ENCODE peak calls at places on chromosomes 1 and 21, in six cellular contexts. S is psoas muscle, G is A549, C is HCT116, D is skeletal muscle cell, K is left ventricle myocardium inferior. Q is an unnamed sample.
A peak's percentile ranks its signal among the peaks of the same experiment; 100 is the strongest.

GRCh38 chr1:246778663-246779062 is 54.5 kb downstream of the SCCPDH start:
- DNase-seq in S (no peak), G (no peak), C (no peak), D (no peak), K (no peak), Q (no peak)

GRCh38 chr1:88935522-88936222 is 44.3 kb upstream of the GTF2B start:
- DNase-seq in S (no peak), G (peak; percentile 28), C (peak; percentile 16), D (no peak), K (no peak), Q (no peak)

GRCh38 chr1:209882942-209883340 is 55.1 kb upstream of the SYT14 start:
- DNase-seq in S (no peak), G (no peak), C (no peak), D (no peak), K (no peak), Q (no peak)

GRCh38 chr1:41713557-41714327 is 205.0 kb downstream of the HIVEP3 start:
- DNase-seq in S (no peak), G (peak; percentile 17), C (no peak), D (peak; percentile 78), K (no peak), Q (peak; percentile 25)

GRCh38 chr1:48916121-48917069 is 139.7 kb upstream of the BEND5 start:
- DNase-seq in S (no peak), G (peak; percentile 71), C (peak; percentile 8), D (no peak), K (no peak), Q (no peak)

GRCh38 chr1:234154320-234155251 is 218.7 kb upstream of the COA6 start:
- DNase-seq in S (no peak), G (peak; percentile 87), C (peak; percentile 70), D (peak; percentile 33), K (no peak), Q (peak; percentile 21)

GRCh38 chr1:39098569-39099250 is 72.6 kb downstream of the NDUFS5 start:
- DNase-seq in S (peak; percentile 73), G (peak; percentile 93), C (peak; percentile 95), D (peak; percentile 57), K (peak; percentile 42), Q (no peak)

GRCh38 chr1:47527653-47528272 is 89.9 kb downstream of the FOXD2 start:
- DNase-seq in S (no peak), G (no peak), C (peak; percentile 15), D (no peak), K (no peak), Q (no peak)

GRCh38 chr1:4590766-4591165 is 63.6 kb upstream of the AJAP1 start:
- DNase-seq in S (no peak), G (no peak), C (no peak), D (no peak), K (no peak), Q (no peak)

GRCh38 chr1:48572632-48573258 is 100.7 kb upstream of the SPATA6 start:
- DNase-seq in S (no peak), G (peak; percentile 42), C (peak; percentile 35), D (peak; percentile 24), K (peak; percentile 25), Q (peak; percentile 17)

GRCh38 chr1:221961532-221962292 is 219.8 kb upstream of the DUSP10 start:
- DNase-seq in S (no peak), G (peak; percentile 19), C (peak; percentile 44), D (peak; percentile 18), K (no peak), Q (peak; percentile 57)

GRCh38 chr1:113545210-113545609 is 154.9 kb downstream of the MAGI3 start:
- DNase-seq in S (no peak), G (no peak), C (no peak), D (no peak), K (no peak), Q (no peak)

GRCh38 chr1:212721388-212722247 is 22.0 kb upstream of the BATF3 start:
- DNase-seq in S (no peak), G (peak; percentile 55), C (no peak), D (peak; percentile 36), K (no peak), Q (no peak)

GRCh38 chr1:113871597-113872113 is at the start of gene PTPN22:
- DNase-seq in S (no peak), G (no peak), C (no peak), D (peak; percentile 52), K (no peak), Q (no peak)

GRCh38 chr1:246107516-246108277 is 399.4 kb downstream of the SMYD3 start:
- DNase-seq in S (no peak), G (no peak), C (no peak), D (peak; percentile 16), K (no peak), Q (no peak)

GRCh38 chr1:43786975-43787374 is 79.6 kb downstream of the ST3GAL3 start:
- DNase-seq in S (peak; percentile 62), G (no peak), C (no peak), D (no peak), K (no peak), Q (no peak)

GRCh38 chr21:25240974-25241373 is 366.3 kb downstream of the MRPL39 start:
- DNase-seq in S (no peak), G (no peak), C (no peak), D (no peak), K (no peak), Q (no peak)

GRCh38 chr1:109781807-109782206 is 18.1 kb upstream of the EPS8L3 start:
- DNase-seq in S (no peak), G (no peak), C (no peak), D (no peak), K (no peak), Q (no peak)

GRCh38 chr21:17848228-17848627 is 29.1 kb upstream of the C21orf91 start:
- DNase-seq in S (no peak), G (no peak), C (no peak), D (peak; percentile 90), K (peak; percentile 15), Q (peak; percentile 56)

GRCh38 chr1:46646844-46647243 is 21.3 kb downstream of the ATPAF1 start:
- DNase-seq in S (no peak), G (no peak), C (no peak), D (no peak), K (no peak), Q (no peak)

GRCh38 chr1:155410931-155411330 is 90.2 kb downstream of the RUSC1 start:
- DNase-seq in S (no peak), G (no peak), C (no peak), D (no peak), K (no peak), Q (no peak)
- H3K4me3 ChIP-seq in S (no peak overlapping the region), G (no peak overlapping the region), C (no peak overlapping the region), D (no peak overlapping the region), K (no peak overlapping the region), Q (no peak overlapping the region)

GRCh38 chr1:23902611-23903278 is 10.4 kb downstream of the CNR2 start:
- DNase-seq in S (peak; percentile 51), G (no peak), C (no peak), D (no peak), K (no peak), Q (no peak)
- H3K4me3 ChIP-seq in S (peak overlapping the region; percentile 58), G (no peak overlapping the region), C (no peak overlapping the region), D (peak overlapping the region; percentile 27), K (peak overlapping the region; percentile 62), Q (peak overlapping the region; percentile 37)

GRCh38 chr1:9630331-9631081 is 21.0 kb upstream of the PIK3CD start:
- DNase-seq in S (no peak), G (no peak), C (no peak), D (no peak), K (no peak), Q (no peak)

GRCh38 chr1:9629445-9630201 is 21.9 kb upstream of the PIK3CD start:
- DNase-seq in S (peak; percentile 73), G (no peak), C (no peak), D (no peak), K (peak; percentile 59), Q (no peak)

GRCh38 chr1:9633493-9633892 is 18.0 kb upstream of the PIK3CD start:
- DNase-seq in S (no peak), G (no peak), C (no peak), D (no peak), K (no peak), Q (no peak)

GRCh38 chr1:9628541-9629444 is 22.7 kb upstream of the PIK3CD start:
- DNase-seq in S (no peak), G (no peak), C (no peak), D (no peak), K (no peak), Q (no peak)

GRCh38 chr1:9631613-9632012 is 19.9 kb upstream of the PIK3CD start:
- DNase-seq in S (no peak), G (no peak), C (no peak), D (no peak), K (no peak), Q (no peak)
- H3K4me3 ChIP-seq in S (no peak overlapping the region), G (no peak overlapping the region), C (no peak overlapping the region), D (no peak overlapping the region), K (no peak overlapping the region), Q (no peak overlapping the region)

DNA sequence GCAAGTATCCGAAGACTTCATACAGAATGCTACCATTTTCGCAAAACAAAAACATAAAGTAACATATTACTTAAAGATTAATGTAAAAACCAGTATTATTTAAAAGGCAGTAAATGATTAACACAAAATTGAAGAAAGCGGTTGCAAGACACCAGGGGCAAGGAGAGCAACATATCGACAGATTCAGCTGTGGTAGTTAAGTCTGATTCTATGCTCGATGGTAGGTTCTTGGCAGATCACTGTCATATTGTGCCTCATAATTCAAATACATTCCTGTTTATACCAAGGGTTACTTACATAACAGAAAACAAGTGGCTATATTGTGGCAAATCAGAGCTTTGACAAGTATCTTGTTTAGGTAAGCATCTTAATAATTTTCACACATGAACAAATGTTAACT is 37.7 kb downstream of the NRIP1 start:
- DNase-seq in S (no peak), G (no peak), C (no peak), D (no peak), K (no peak), Q (no peak)
- H3K4me3 ChIP-seq in S (no peak overlapping the region), G (no peak overlapping the region), C (no peak overlapping the region), D (no peak overlapping the region), K (no peak overlapping the region), Q (no peak overlapping the region)

GRCh38 chr1:182601416-182601786 is 2.8 kb downstream of the RGS16 start:
- DNase-seq in S (peak; percentile 75), G (peak; percentile 82), C (peak; percentile 69), D (no peak), K (peak; percentile 45), Q (peak; percentile 37)

GRCh38 chr1:182603646-182604127 is 502 bp downstream of the RGS16 start:
- DNase-seq in S (no peak), G (no peak), C (no peak), D (no peak), K (no peak), Q (no peak)

GRCh38 chr1:182604128-182604834 is at the start of gene RGS16:
- DNase-seq in S (peak; percentile 96), G (peak; percentile 76), C (peak; percentile 84), D (no peak), K (peak; percentile 97), Q (peak; percentile 53)

GRCh38 chr1:182601926-182602325 is 2.3 kb downstream of the RGS16 start:
- DNase-seq in S (no peak), G (no peak), C (no peak), D (no peak), K (no peak), Q (no peak)

DNA sequence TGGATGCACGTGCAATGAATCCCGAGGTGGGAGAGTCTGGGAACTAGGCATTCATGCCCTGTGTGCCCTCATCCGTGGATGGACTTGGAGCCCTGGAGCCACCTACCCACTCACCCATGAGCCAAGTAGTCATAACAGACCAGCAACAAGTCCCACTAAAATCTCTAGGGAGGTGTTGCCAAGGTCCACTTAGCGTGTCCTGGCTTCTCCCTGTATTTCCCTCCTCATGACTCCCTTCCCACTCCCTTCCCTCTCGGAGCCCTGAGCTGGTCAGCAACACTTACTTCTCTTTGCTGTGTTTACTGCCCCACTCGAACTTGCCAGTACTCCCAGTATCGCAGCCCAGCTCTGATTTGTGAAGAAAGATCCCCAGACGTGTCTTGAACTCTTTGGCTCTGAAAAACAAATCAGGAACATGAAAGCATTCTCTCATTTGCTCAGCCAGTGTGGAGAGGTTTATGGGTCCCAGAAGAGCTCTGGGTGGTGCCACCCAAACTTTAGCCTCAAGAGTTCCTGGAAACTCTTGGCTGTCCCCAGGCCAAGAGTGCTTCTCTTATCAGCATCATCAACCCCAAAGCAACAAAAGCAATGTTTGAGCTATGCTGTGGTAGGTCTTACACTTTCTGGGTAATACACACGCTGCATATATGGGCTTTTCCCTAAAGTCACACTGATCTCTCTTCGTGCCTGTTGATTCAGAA is 1.1 kb downstream of the RGS16 start:
- DNase-seq in S (no peak), G (no peak), C (no peak), D (no peak), K (no peak), Q (no peak)
- H3K4me3 ChIP-seq in S (peak overlapping the region; percentile 69), G (no peak overlapping the region), C (peak overlapping the region; percentile 82), D (peak overlapping the region; percentile 57), K (peak overlapping the region; percentile 73), Q (no peak overlapping the region)